ENCODE peak calls at places on chromosomes 11 and 22, in four cellular contexts. One of them, this sample, is unnamed.

GRCh38 chr11:101706541-101706940 is 122.7 kb upstream of the TRPC6 start:
- DNase-seq in progenitor cell of endocrine pancreas: no peak
- DNase-seq in kidney: no peak
- DNase-seq in body of pancreas: no peak
- DNase-seq in this sample: no peak

GRCh38 chr11:114131366-114131963 is 72.0 kb downstream of the ZBTB16 start:
- DNase-seq in progenitor cell of endocrine pancreas: no peak
- DNase-seq in kidney: no peak
- DNase-seq in body of pancreas: no peak
- DNase-seq in this sample: peak; percentile 18

GRCh38 chr11:117941163-117941707 is 12.0 kb upstream of the TMPRSS13 start:
- DNase-seq in progenitor cell of endocrine pancreas: no peak
- DNase-seq in kidney: peak; percentile 60
- DNase-seq in body of pancreas: no peak
- DNase-seq in this sample: no peak

GRCh38 chr11:25566298-25567200 is 765.4 kb upstream of the ANO3 start:
- DNase-seq in progenitor cell of endocrine pancreas: no peak
- DNase-seq in kidney: no peak
- DNase-seq in body of pancreas: peak; percentile 26
- DNase-seq in this sample: no peak

GRCh38 chr22:46866591-46866990 is 104.1 kb downstream of the TBC1D22A start:
- DNase-seq in progenitor cell of endocrine pancreas: no peak
- DNase-seq in kidney: no peak
- DNase-seq in body of pancreas: no peak
- DNase-seq in this sample: no peak

GRCh38 chr22:17198188-17199130 is 20.8 kb downstream of the ADA2 start:
- DNase-seq in progenitor cell of endocrine pancreas: peak; percentile 49
- DNase-seq in kidney: peak; percentile 75
- DNase-seq in body of pancreas: peak; percentile 26
- DNase-seq in this sample: no peak

GRCh38 chr22:36287881-36288515 is 35.1 kb downstream of the APOL1 start:
- DNase-seq in progenitor cell of endocrine pancreas: no peak
- DNase-seq in kidney: peak; percentile 77
- DNase-seq in body of pancreas: no peak
- DNase-seq in this sample: no peak

GRCh38 chr22:46087816-46088277 is 62.5 kb upstream of the PPARA start:
- DNase-seq in progenitor cell of endocrine pancreas: no peak
- DNase-seq in kidney: peak; percentile 97
- DNase-seq in body of pancreas: peak; percentile 94
- DNase-seq in this sample: no peak

GRCh38 chr11:82980292-82980691 is 78.8 kb downstream of the DDIAS start:
- DNase-seq in progenitor cell of endocrine pancreas: no peak
- DNase-seq in kidney: no peak
- DNase-seq in body of pancreas: no peak
- DNase-seq in this sample: no peak

DNA sequence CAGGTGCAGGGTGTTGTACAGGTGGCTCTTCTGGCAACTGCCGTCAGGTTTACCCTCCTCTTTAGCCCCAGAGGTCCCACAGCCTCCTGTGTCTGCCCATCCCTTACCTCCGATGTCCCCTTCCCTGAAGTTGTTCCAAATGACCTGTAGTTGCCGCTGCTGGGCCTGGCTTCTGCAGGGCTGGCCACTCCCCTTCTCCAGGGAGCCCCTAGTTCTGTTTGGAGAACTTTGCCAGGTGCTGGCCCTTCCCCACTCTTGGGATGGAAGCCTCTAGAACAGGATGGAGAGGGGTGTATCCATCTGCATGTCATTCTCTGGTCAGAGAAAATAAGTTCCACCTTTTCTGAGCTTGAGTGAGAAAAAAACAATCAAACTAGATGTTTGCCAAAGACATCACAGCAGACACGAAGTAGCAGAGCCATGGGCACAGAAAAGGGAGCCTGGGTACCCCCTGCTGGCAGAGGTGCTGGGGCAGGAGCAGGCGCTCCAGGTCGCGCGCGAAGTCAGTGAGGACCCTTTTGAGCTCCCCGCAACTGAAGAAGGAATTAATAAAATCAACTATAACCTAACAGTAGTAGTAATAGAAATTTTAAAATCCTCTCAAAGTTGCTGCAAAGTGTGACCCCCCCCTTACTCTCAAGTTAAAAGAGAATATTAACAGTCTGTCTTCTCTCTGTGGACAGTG is 20.2 kb upstream of the PARVB start:
- DNase-seq in progenitor cell of endocrine pancreas: no peak
- DNase-seq in kidney: no peak
- DNase-seq in body of pancreas: no peak
- DNase-seq in this sample: no peak
- TF ChIP-seq CTCF in progenitor cell of endocrine pancreas: no peak
- TF ChIP-seq CTCF in kidney: no peak
- TF ChIP-seq CTCF in body of pancreas: no peak
- TF ChIP-seq CTCF in this sample: no peak

GRCh38 chr11:4991066-4991465 is 3.6 kb upstream of the OR51L1 start:
- DNase-seq in progenitor cell of endocrine pancreas: no peak
- DNase-seq in kidney: no peak
- DNase-seq in body of pancreas: no peak
- DNase-seq in this sample: no peak

DNA sequence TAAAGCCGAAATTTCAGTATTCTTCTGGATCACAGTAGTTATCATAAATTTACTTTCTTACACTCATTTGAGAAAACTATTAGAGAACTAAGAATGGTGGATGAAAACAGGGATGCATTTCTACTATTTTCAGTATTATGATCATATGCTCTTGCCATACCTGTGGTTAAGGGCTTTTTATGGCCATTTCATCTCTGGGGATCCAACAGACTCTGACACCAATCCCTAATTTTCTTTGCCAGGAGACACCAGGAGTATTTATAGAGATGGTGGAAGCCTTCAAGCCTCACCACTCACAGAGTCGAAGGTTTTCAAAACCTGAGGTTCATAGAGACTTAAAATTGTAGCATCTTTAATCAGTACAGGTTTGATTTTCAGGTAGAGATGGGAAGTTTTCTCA is at the start of gene OR51L1:
- DNase-seq in progenitor cell of endocrine pancreas: no peak
- DNase-seq in kidney: no peak
- DNase-seq in body of pancreas: no peak
- DNase-seq in this sample: no peak
- TF ChIP-seq CTCF in progenitor cell of endocrine pancreas: no peak
- TF ChIP-seq CTCF in kidney: no peak
- TF ChIP-seq CTCF in body of pancreas: no peak
- TF ChIP-seq CTCF in this sample: no peak

GRCh38 chr22:38881464-38881871 is 9.5 kb upstream of the CBX6 start:
- DNase-seq in progenitor cell of endocrine pancreas: no peak
- DNase-seq in kidney: no peak
- DNase-seq in body of pancreas: peak; percentile 75
- DNase-seq in this sample: no peak
- TF ChIP-seq CTCF in progenitor cell of endocrine pancreas: no peak
- TF ChIP-seq CTCF in kidney: no peak
- TF ChIP-seq CTCF in body of pancreas: peak; percentile 30
- TF ChIP-seq CTCF in this sample: no peak

GRCh38 chr11:121652982-121653381 is 200.2 kb upstream of the SORL1-AS1 start:
- DNase-seq in progenitor cell of endocrine pancreas: no peak
- DNase-seq in kidney: no peak
- DNase-seq in body of pancreas: no peak
- DNase-seq in this sample: no peak
- TF ChIP-seq CTCF in progenitor cell of endocrine pancreas: peak; percentile 57
- TF ChIP-seq CTCF in kidney: no peak
- TF ChIP-seq CTCF in body of pancreas: peak; percentile 10
- TF ChIP-seq CTCF in this sample: no peak